ENCODE peak calls at places on chromosomes 4 and X, in nine cellular contexts. M, R, P, E, W, Z, F, L and I are unnamed samples.

GRCh38 chr4:188041721-188042120 is 46.1 kb downstream of the ZFP42 start:
- DNase-seq in R (no peak), E (no peak), F (no peak), W (no peak), Z (no peak), M (no peak), P (no peak), L (no peak), I (no peak)

GRCh38 chr4:113131621-113132020 is 82.2 kb downstream of the ANK2 start:
- DNase-seq in M (no peak), Z (no peak), P (no peak), L (no peak), F (no peak), R (no peak), E (no peak), W (no peak), I (no peak)

GRCh38 chr4:14168919-14169318 is 541.4 kb upstream of the BOD1L1 start:
- DNase-seq in F (peak; percentile 76), L (no peak), P (no peak), E (peak; percentile 81), R (no peak), W (peak; percentile 65), M (peak; percentile 43), Z (no peak), I (no peak)

GRCh38 chr4:37365888-37366287 is 121.3 kb downstream of the NWD2 start:
- DNase-seq in F (no peak), L (peak; percentile 11), R (no peak), W (no peak), M (no peak), P (no peak), E (no peak), Z (no peak), I (no peak)

GRCh38 chr4:181548873-181549541 is 694.2 kb upstream of the TENM3 start:
- DNase-seq in F (no peak), M (no peak), E (no peak), P (no peak), L (no peak), Z (no peak), W (peak; percentile 61), R (no peak), I (no peak)

GRCh38 chrX:83535417-83536244 is 27.5 kb downstream of the POU3F4 start:
- DNase-seq in W (no peak), M (no peak), F (no peak), L (no peak), P (peak; percentile 5), Z (no peak), R (no peak), E (no peak), I (no peak)

GRCh38 chr4:54187148-54187547 is 41.9 kb upstream of the PDGFRA start:
- DNase-seq in L (no peak), W (no peak), F (no peak), E (no peak), Z (no peak), R (no peak), P (no peak), M (peak; percentile 29), I (no peak)

GRCh38 chr4:39641451-39641850 is 2.8 kb upstream of the SMIM14 start:
- DNase-seq in Z (peak; percentile 45), E (no peak), F (no peak), L (no peak), M (no peak), W (no peak), P (no peak), R (no peak), I (peak; percentile 36)

GRCh38 chr4:160235771-160236170 is 1132.9 kb downstream of the RAPGEF2 start:
- DNase-seq in Z (no peak), E (no peak), F (no peak), P (no peak), R (no peak), W (no peak), M (no peak), L (no peak), I (no peak)

GRCh38 chr4:171186700-171187099 is 626.5 kb upstream of the GALNTL6 start:
- DNase-seq in W (no peak), F (no peak), Z (no peak), E (peak; percentile 44), P (no peak), M (no peak), R (no peak), L (no peak), I (no peak)

GRCh38 chr4:70613182-70613892 is 15.2 kb upstream of the ENAM start:
- DNase-seq in R (no peak), P (no peak), M (no peak), E (no peak), F (no peak), W (no peak), Z (no peak), L (no peak), I (no peak)
- H3K27ac ChIP-seq in R (no peak overlapping the region), P (peak overlapping the region; percentile 27), M (no peak overlapping the region), E (no peak overlapping the region), F (peak overlapping the region; percentile 36), W (no peak overlapping the region), Z (no peak overlapping the region), L (no peak overlapping the region), I (no peak overlapping the region)

GRCh38 chr4:2797545-2798305 is 4.8 kb downstream of the SH3BP2 start:
- DNase-seq in W (no peak), P (peak; percentile 48), L (no peak), Z (no peak), E (peak; percentile 69), F (peak; percentile 84), R (peak; percentile 59), M (peak; percentile 19), I (no peak)

GRCh38 chr4:2800691-2801596 is 8.1 kb downstream of the SH3BP2 start:
- DNase-seq in F (peak; percentile 62), W (no peak), P (no peak), E (peak; percentile 67), Z (peak; percentile 80), R (peak; percentile 91), L (peak; percentile 68), M (peak; percentile 79), I (no peak)

GRCh38 chr4:2798399-2799301 is 5.8 kb downstream of the SH3BP2 start:
- DNase-seq in P (no peak), M (peak; percentile 74), F (peak; percentile 73), E (no peak), L (peak; percentile 47), W (no peak), Z (no peak), R (peak; percentile 83), I (no peak)

GRCh38 chr4:2799444-2799911 is 6.6 kb downstream of the SH3BP2 start:
- DNase-seq in R (peak; percentile 71), M (peak; percentile 25), L (no peak), P (peak; percentile 26), E (no peak), W (no peak), F (no peak), Z (no peak), I (no peak)

DNA sequence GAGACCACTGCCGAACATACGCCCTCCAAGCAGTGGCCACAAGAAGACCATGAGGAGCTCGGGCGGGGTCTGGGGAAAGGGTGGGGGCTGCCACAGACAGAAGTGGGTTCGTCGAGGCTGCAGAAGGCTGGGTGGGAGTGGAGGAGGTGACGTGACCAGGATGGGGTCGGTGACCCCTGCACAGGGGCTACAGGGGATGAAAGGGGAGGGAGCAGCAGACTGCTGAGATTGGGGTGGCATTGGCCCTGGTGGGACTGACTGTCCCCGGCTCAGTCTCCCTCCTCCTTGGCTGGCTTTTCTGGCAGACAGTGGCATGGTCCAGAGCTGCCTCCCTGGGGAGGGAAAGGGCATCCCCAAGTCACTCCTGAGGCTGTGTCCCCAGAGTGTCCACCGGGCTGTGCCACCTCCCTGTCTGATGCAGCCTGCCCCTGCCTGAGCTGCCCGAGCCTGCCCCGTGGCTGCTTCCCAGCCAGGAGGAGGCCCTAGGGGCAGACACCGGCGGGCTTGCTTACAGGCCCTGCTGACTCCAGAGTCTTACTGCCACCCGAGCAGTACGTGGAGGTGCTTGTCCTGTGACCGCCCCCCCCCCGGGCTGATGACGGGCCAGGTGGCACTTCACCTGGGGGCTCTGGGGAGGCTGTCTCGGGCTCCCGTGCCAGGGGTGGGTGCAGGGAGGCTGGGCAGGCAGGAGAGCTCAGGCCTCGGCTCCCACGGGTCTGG is 7.2 kb downstream of the SH3BP2 start:
- DNase-seq in W (no peak), F (no peak), R (peak; percentile 70), P (no peak), M (peak; percentile 24), E (no peak), Z (no peak), L (no peak), I (no peak)
- H3K27ac ChIP-seq in W (peak overlapping the region; percentile 99), F (peak overlapping the region; percentile 77), R (peak overlapping the region; percentile 71), P (no peak overlapping the region), M (peak overlapping the region; percentile 41), E (peak overlapping the region; percentile 84), Z (no peak overlapping the region), L (no peak overlapping the region), I (no peak overlapping the region)

GRCh38 chr4:163590103-163590502 is 95.6 kb downstream of the TMA16 start:
- DNase-seq in Z (no peak), M (no peak), E (no peak), L (no peak), F (no peak), P (no peak), R (no peak), W (no peak), I (no peak)

GRCh38 chr4:163587867-163588266 is 93.4 kb downstream of the TMA16 start:
- DNase-seq in E (no peak), L (no peak), F (no peak), M (no peak), W (no peak), P (peak; percentile 4), Z (peak; percentile 54), R (no peak), I (peak; percentile 97)

GRCh38 chr4:163591614-163592020 is 97.1 kb downstream of the TMA16 start:
- DNase-seq in P (no peak), M (no peak), Z (no peak), F (no peak), W (no peak), E (no peak), L (no peak), R (no peak), I (peak; percentile 94)

GRCh38 chr4:163592207-163592606 is 97.7 kb downstream of the TMA16 start:
- DNase-seq in P (no peak), W (no peak), Z (no peak), L (no peak), F (no peak), R (no peak), E (no peak), M (no peak), I (peak; percentile 50)

DNA sequence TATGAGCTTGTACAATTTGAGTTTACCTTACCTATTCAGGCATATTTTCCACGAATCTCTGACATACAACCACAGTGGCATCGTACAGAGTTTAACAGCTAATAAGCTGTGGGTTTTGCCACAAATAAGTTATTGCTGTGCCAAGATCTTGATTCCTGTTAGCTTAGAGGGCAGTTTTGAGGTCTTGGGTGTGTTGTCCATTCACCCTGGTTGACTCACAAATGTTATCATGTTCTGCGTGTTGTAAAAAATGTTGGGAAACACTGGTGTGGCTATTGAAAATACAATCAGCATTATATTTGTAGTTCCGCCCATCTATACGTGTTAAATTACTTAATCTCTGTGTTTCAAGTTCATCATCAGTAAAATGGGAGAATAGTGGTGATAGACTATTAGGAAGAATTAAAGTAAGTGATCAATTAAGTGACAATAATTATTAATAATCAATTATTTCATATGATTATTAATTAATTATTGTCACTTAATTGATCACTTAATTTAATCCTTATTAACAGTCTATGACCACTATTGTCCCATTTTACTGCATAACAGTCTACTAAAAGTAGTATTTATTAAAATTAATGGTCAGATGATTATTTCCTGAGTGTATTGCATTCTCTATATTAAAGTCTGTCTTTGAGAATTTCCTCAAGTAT is 96.2 kb downstream of the TMA16 start:
- DNase-seq in E (no peak), F (no peak), L (no peak), M (no peak), Z (no peak), P (no peak), W (no peak), R (no peak), I (peak; percentile 42)
- H3K27ac ChIP-seq in E (no peak overlapping the region), F (no peak overlapping the region), L (no peak overlapping the region), M (no peak overlapping the region), Z (no peak overlapping the region), P (no peak overlapping the region), W (no peak overlapping the region), R (no peak overlapping the region), I (peak overlapping the region; percentile 91)

GRCh38 chr4:94669672-94670664 is 87.8 kb upstream of the BMPR1B start:
- DNase-seq in P (no peak), M (no peak), Z (no peak), E (no peak), W (no peak), F (no peak), R (no peak), L (no peak), I (no peak)
- H3K27ac ChIP-seq in P (no peak overlapping the region), M (no peak overlapping the region), Z (no peak overlapping the region), E (peak overlapping the region; percentile 51), W (no peak overlapping the region), F (no peak overlapping the region), R (no peak overlapping the region), L (no peak overlapping the region), I (no peak overlapping the region)